ENCODE peak calls at places on chromosomes 4 and X, in ten cellular contexts. H is CD4-positive, alpha-beta T cell; L is endodermal cell; F is NCI-H187; Z is HEK293T; C is GM13976; A is foreskin fibroblast; M is ecto neural progenitor cell; K is stimulated activated naive CD8-positive, alpha-beta T cell treated with anti-CD3 and anti-CD28 coated beads, Interleukin-15, Interleukin-2, amounts not matched to agents 100 U/mL and 50 U/mL, for 24 hours; R is type B pancreatic cell. V is an unnamed sample.

GRCh38 chr4:139599076-139599475 is 43.1 kb upstream of the SETD7 start:
- DNase-seq in H (no peak), L (peak; percentile 85), F (no peak), Z (no peak), C (no peak), A (no peak), M (no peak), K (no peak), R (no peak), V (no peak)

GRCh38 chr4:168797176-168797575 is 212.9 kb downstream of the CBR4 start:
- DNase-seq in H (no peak), L (no peak), F (no peak), Z (no peak), C (no peak), A (peak; percentile 73), M (no peak), K (no peak), R (no peak), V (no peak)

GRCh38 chr4:98955229-98955628 is 26.3 kb upstream of the EIF4E start:
- DNase-seq in H (no peak), L (no peak), F (no peak), Z (no peak), C (no peak), A (no peak), M (no peak), K (no peak), R (no peak), V (no peak)

GRCh38 chr4:185839204-185839712 is 27.3 kb upstream of the SORBS2 start:
- DNase-seq in H (no peak), L (peak; percentile 93), F (no peak), Z (peak; percentile 34), C (no peak), A (peak; percentile 90), M (no peak), K (no peak), R (no peak), V (peak; percentile 72)

GRCh38 chrX:10906861-10907260 is 204.3 kb upstream of the HCCS start:
- DNase-seq in H (no peak), L (no peak), F (no peak), Z (no peak), C (no peak), A (no peak), M (no peak), K (no peak), R (no peak), V (no peak)

GRCh38 chrX:153395613-153396319 is 5.4 kb downstream of the PNMA6E start:
- DNase-seq in H (no peak), L (no peak), F (no peak), Z (no peak), C (no peak), A (no peak), M (no peak), K (no peak), R (no peak), V (no peak)

GRCh38 chrX:6363193-6363592 is 134.5 kb upstream of the NLGN4X start:
- DNase-seq in H (no peak), L (no peak), F (no peak), Z (no peak), C (no peak), A (no peak), M (no peak), K (no peak), R (no peak), V (no peak)

GRCh38 chrX:109264878-109265277 is 217.0 kb downstream of the GUCY2F start:
- DNase-seq in H (no peak), L (no peak), F (no peak), Z (no peak), C (no peak), A (no peak), M (no peak), K (no peak), R (no peak), V (no peak)

GRCh38 chr4:87030606-87031441 is 96.0 kb downstream of the AFF1 start:
- DNase-seq in H (no peak), L (peak; percentile 75), F (no peak), Z (no peak), C (no peak), A (no peak), M (no peak), K (no peak), R (no peak), V (no peak)

GRCh38 chr4:121072080-121072835 is at the start of gene NDNF:
- DNase-seq in H (peak; percentile 11), L (peak; percentile 81), F (no peak), Z (peak; percentile 67), C (peak; percentile 51), A (peak; percentile 33), M (peak; percentile 77), K (peak; percentile 67), R (peak; percentile 76), V (peak; percentile 52)

GRCh38 chrX:338836-339400 is 20.3 kb upstream of the GTPBP6 start:
- DNase-seq in H (no peak), L (peak; percentile 64), F (no peak), Z (no peak), C (no peak), A (no peak), M (no peak), K (no peak), R (no peak), V (no peak)

GRCh38 chrX:108122748-108123147 is 31.2 kb downstream of the ATG4A start:
- DNase-seq in H (no peak), L (no peak), F (no peak), Z (no peak), C (no peak), A (peak; percentile 12), M (no peak), K (no peak), R (no peak), V (no peak)

GRCh38 chr4:84796388-84796787 is 170.1 kb downstream of the WDFY3 start:
- DNase-seq in H (no peak), L (no peak), F (no peak), Z (no peak), C (no peak), A (no peak), M (no peak), K (no peak), R (no peak), V (no peak)

GRCh38 chr4:144627663-144628076 is 18.3 kb upstream of the HHIP start:
- DNase-seq in H (no peak), L (no peak), F (no peak), Z (no peak), C (no peak), A (peak; percentile 68), M (no peak), K (no peak), R (no peak), V (no peak)

GRCh38 chrX:45756562-45756961 is 555.9 kb upstream of the DIPK2B start:
- DNase-seq in H (no peak), L (no peak), F (no peak), Z (no peak), C (no peak), A (no peak), M (no peak), K (no peak), R (no peak), V (no peak)

GRCh38 chrX:72258174-72258573 is 18.9 kb downstream of the RPS4X start:
- DNase-seq in H (no peak), L (no peak), F (no peak), Z (no peak), C (no peak), A (peak; percentile 87), M (no peak), K (no peak), R (no peak), V (no peak)

GRCh38 chr4:74158561-74159396 is 861 bp downstream of the MTHFD2L start:
- DNase-seq in H (no peak), L (no peak), F (no peak), Z (no peak), C (no peak), A (peak; percentile 33), M (no peak), K (no peak), R (no peak), V (no peak)

GRCh38 chr4:29852537-29852936 is 867.6 kb upstream of the PCDH7 start:
- DNase-seq in H (no peak), L (no peak), F (no peak), Z (no peak), C (no peak), A (no peak), M (no peak), K (no peak), R (no peak), V (no peak)

GRCh38 chrX:23195097-23195496 is 139.6 kb upstream of the PTCHD1 start:
- DNase-seq in H (no peak), L (no peak), F (no peak), Z (no peak), C (no peak), A (no peak), M (no peak), K (no peak), R (no peak), V (no peak)

GRCh38 chr4:3399277-3400194 is 42.2 kb upstream of the HGFAC start:
- DNase-seq in H (no peak), L (no peak), F (no peak), Z (peak; percentile 39), C (no peak), A (no peak), M (no peak), K (no peak), R (peak; percentile 15), V (no peak)

GRCh38 chrX:45140812-45141211 is 59.9 kb downstream of the DIPK2B start:
- DNase-seq in H (no peak), L (no peak), F (no peak), Z (no peak), C (no peak), A (no peak), M (no peak), K (no peak), R (no peak), V (no peak)

GRCh38 chr4:8200302-8200975 is 1.3 kb downstream of the SH3TC1 start:
- DNase-seq in H (peak; percentile 67), L (no peak), F (no peak), Z (no peak), C (peak; percentile 69), A (no peak), M (no peak), K (no peak), R (no peak), V (no peak)

GRCh38 chr4:161952382-161952781 is 211.4 kb downstream of the FSTL5 start:
- DNase-seq in H (no peak), L (no peak), F (no peak), Z (no peak), C (no peak), A (no peak), M (no peak), K (no peak), R (no peak), V (no peak)

GRCh38 chr4:2159931-2160330 is 82.0 kb downstream of the HAUS3 start:
- DNase-seq in H (no peak), L (no peak), F (no peak), Z (no peak), C (no peak), A (no peak), M (no peak), K (no peak), R (no peak), V (no peak)

GRCh38 chr4:41174444-41174843 is 39.9 kb downstream of the APBB2 start:
- DNase-seq in H (no peak), L (no peak), F (no peak), Z (no peak), C (no peak), A (no peak), M (no peak), K (no peak), R (no peak), V (no peak)

GRCh38 chr4:1574601-1575417 is 109.3 kb downstream of the FAM53A start:
- DNase-seq in H (peak; percentile 4), L (peak; percentile 41), F (no peak), Z (no peak), C (no peak), A (no peak), M (no peak), K (no peak), R (no peak), V (no peak)

GRCh38 chr4:167934216-167934615 is 158.1 kb upstream of the ANXA10 start:
- DNase-seq in H (no peak), L (no peak), F (no peak), Z (no peak), C (no peak), A (no peak), M (no peak), K (no peak), R (no peak), V (no peak)

GRCh38 chrX:25344191-25344936 is 328.6 kb upstream of the ARX start:
- DNase-seq in H (no peak), L (no peak), F (no peak), Z (no peak), C (no peak), A (no peak), M (no peak), K (no peak), R (no peak), V (no peak)

V was measured in WTC11.